ENCODE peak calls at places on chromosome 19, in nine cellular contexts. W, P, N, T, F, B, A, E and Y are unnamed samples.

GRCh38 chr19:4090351-4091220 is 23.9 kb upstream of the ZBTB7A start:
- DNase-seq in T (no peak), N (no peak), A (no peak), B (no peak), W (no peak), E (no peak), F (no peak), P (no peak), Y (no peak)

GRCh38 chr19:51535535-51535934 is 4.1 kb upstream of the SIGLEC6 start:
- DNase-seq in N (no peak), E (no peak), P (no peak), A (no peak), F (no peak), T (no peak), B (no peak), W (no peak), Y (no peak)

GRCh38 chr19:39045506-39045905 is 13.2 kb upstream of the FBXO27 start:
- DNase-seq in B (no peak), T (no peak), P (no peak), F (no peak), N (no peak), A (no peak), E (no peak), W (no peak), Y (no peak)

GRCh38 chr19:28208745-28209144 is 1004.2 kb downstream of the UQCRFS1 start:
- DNase-seq in N (no peak), B (no peak), T (no peak), A (no peak), E (no peak), F (no peak), P (no peak), W (no peak), Y (no peak)

GRCh38 chr19:12983561-12984142 is 11.6 kb upstream of the NFIX start:
- DNase-seq in E (peak; percentile 59), T (no peak), P (peak; percentile 80), N (peak; percentile 73), B (peak; percentile 91), A (peak; percentile 76), F (peak; percentile 79), W (peak; percentile 78), Y (peak; percentile 90)

GRCh38 chr19:17419154-17419490 is 725 bp upstream of the MVB12A start:
- DNase-seq in W (no peak), F (no peak), P (no peak), B (no peak), E (no peak), N (no peak), A (no peak), T (no peak), Y (no peak)

GRCh38 chr19:6774821-6775707 is 2.6 kb downstream of the VAV1 start:
- DNase-seq in W (no peak), E (no peak), B (peak; percentile 75), T (no peak), F (no peak), P (no peak), A (no peak), N (no peak), Y (no peak)

GRCh38 chr19:30371157-30371845 is 883 bp upstream of the ZNF536 start:
- DNase-seq in E (no peak), T (no peak), P (no peak), N (no peak), F (no peak), A (no peak), B (no peak), W (no peak), Y (no peak)